ENCODE peak calls at places on chromosomes 12 and 14, in four cellular contexts. C is A549, W is GM12878, V is IMR-90. L is an unnamed sample.

GRCh38 chr12:72293701-72294100 is 21.5 kb downstream of the TRHDE start:
- DNase-seq in C (no peak), W (no peak), V (no peak), L (no peak)

GRCh38 chr14:27411021-27411420 is 813.2 kb upstream of the NOVA1 start:
- DNase-seq in C (no peak), W (no peak), V (no peak), L (peak)

GRCh38 chr14:92563359-92563758 is 49.8 kb downstream of the RIN3 start:
- DNase-seq in C (no peak), W (peak), V (peak), L (no peak)

GRCh38 chr14:91708795-91709194 is 23.1 kb downstream of the CATSPERB start:
- DNase-seq in C (no peak), W (no peak), V (no peak), L (no peak)

GRCh38 chr12:88951177-88951576 is 370.9 kb upstream of the KITLG start:
- DNase-seq in C (no peak), W (no peak), V (no peak), L (no peak)

GRCh38 chr12:104296718-104297117 is 6.8 kb upstream of the EID3 start:
- DNase-seq in C (no peak), W (no peak), V (no peak), L (no peak)

GRCh38 chr12:2383276-2384028 is 330.7 kb downstream of the CACNA1C start:
- DNase-seq in C (no peak), W (no peak), V (no peak), L (no peak)

GRCh38 chr14:103848720-103849077 is 1.3 kb upstream of the PPP1R13B start:
- DNase-seq in C (no peak), W (no peak), V (no peak), L (no peak)

GRCh38 chr14:90605430-90605829 is 208.6 kb downstream of the CALM1 start:
- DNase-seq in C (no peak), W (no peak), V (no peak), L (no peak)

GRCh38 chr12:86117711-86118110 is 138.5 kb downstream of the MGAT4C start:
- DNase-seq in C (no peak), W (no peak), V (peak), L (no peak)

GRCh38 chr12:57840701-57841100 is 5.8 kb downstream of the CTDSP2 start:
- DNase-seq in C (no peak), W (no peak), V (peak), L (peak)

GRCh38 chr12:128966411-128966810 is 113.1 kb downstream of the GLT1D1 start:
- DNase-seq in C (no peak), W (no peak), V (no peak), L (no peak)

GRCh38 chr14:105195533-105196227 is 14.6 kb upstream of the NUDT14 start:
- DNase-seq in C (no peak), W (no peak), V (no peak), L (no peak)

GRCh38 chr14:54652188-54652889 is 85.4 kb downstream of the SAMD4A start:
- DNase-seq in C (peak), W (no peak), V (peak), L (no peak)

GRCh38 chr12:6310771-6311610 is 509 bp downstream of the PLEKHG6 start:
- DNase-seq in C (no peak), W (no peak), V (no peak), L (no peak)

GRCh38 chr14:105290598-105291356 is 10.0 kb downstream of the BRF1 start:
- DNase-seq in C (no peak), W (no peak), V (no peak), L (peak)

GRCh38 chr14:53519137-53519536 is 366.0 kb upstream of the DDHD1 start:
- DNase-seq in C (no peak), W (no peak), V (peak), L (no peak)

GRCh38 chr12:119868992-119869391 is 8.1 kb downstream of the CIT start:
- DNase-seq in C (no peak), W (no peak), V (peak), L (no peak)

GRCh38 chr14:30015471-30015870 is 87.8 kb upstream of the PRKD1 start:
- DNase-seq in C (no peak), W (no peak), V (peak), L (no peak)

GRCh38 chr12:87678453-87678852 is 350.7 kb downstream of the C12orf50 start:
- DNase-seq in C (no peak), W (no peak), V (peak), L (no peak)
- TF ChIP-seq USF2 in C (no peak), W (no peak), V (no peak), L (no peak)

GRCh38 chr12:67772276-67773169 is 124.0 kb downstream of the DYRK2 start:
- DNase-seq in C (no peak), W (no peak), V (peak), L (peak)
- TF ChIP-seq USF2 in C (no peak), W (no peak), V (no peak), L (no peak)

DNA sequence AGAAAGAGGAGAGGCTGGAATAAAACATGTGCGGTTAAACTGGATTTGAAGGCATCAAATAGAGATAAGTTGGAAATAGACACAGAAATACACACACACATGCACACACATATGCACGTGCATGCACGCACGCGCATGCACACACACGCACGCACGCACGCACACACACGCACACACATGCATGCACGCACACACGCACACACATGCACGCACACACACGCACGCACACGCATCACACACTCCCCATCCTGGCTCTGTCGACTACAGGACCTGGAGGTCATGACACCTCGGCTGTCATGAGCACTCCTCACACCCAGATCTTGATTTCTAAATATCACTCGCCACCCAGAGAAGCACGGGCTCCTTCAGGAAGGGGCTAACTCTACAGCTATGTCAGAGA is 51.8 kb downstream of the RIMBP2 start:
- DNase-seq in C (no peak), W (no peak), V (no peak), L (no peak)
- TF ChIP-seq USF2 in C (no peak), W (no peak), V (no peak), L (no peak)

GRCh38 chr12:13193403-13194100 is 3.0 kb upstream of the EMP1 start:
- DNase-seq in C (no peak), W (no peak), V (no peak), L (no peak)
- TF ChIP-seq USF2 in C (no peak), W (no peak), V (no peak), L (no peak)

DNA sequence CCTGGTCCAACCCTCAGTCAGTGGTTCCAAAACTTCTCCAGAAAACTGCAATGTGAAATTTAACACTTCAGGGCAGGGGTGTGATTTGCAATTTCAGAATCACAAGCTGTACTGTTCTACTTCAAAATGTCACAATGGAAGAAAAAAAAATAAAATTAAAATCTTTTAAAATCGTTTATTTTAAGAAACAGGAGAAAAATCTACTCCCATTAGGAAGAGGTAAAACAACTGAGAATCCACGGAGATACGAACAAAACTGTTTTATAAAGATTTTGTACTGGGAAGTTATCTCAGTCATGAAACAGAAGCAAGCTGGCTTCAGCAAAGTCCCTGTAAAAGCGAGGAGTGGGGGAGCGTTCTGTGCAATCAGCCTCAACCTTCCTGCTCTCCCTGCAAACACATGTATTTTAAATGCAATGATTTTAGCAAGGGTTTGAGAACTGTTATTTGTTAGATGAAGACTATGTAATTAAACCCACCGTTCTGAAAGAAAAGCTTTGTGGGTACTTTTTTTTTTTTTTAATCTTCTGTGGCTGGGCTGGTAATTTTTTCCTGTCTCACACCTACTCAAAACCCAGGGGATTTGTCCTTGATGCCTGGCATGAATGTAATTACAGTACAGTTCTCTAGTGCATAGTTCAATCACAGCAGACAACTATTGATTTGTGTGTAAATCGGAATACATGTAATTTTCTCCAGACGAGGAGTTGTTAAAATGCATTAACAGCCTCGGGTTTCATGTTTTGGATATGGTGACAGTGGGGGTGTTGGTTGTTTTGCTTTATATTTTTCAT is 153.8 kb downstream of the PHLDA1 start:
- DNase-seq in C (no peak), W (no peak), V (peak), L (no peak)
- TF ChIP-seq USF2 in C (no peak), W (no peak), V (no peak), L (no peak)

GRCh38 chr12:80162177-80162576 is 62.8 kb downstream of the OTOGL start:
- DNase-seq in C (no peak), W (no peak), V (no peak), L (no peak)
- TF ChIP-seq USF2 in C (no peak), W (no peak), V (no peak), L (no peak)

L was measured in SK-N-SH.